ENCODE peak calls at places on chromosomes 4 and X, in five cellular contexts. One of them, this sample, is unnamed.
A peak's percentile ranks its signal among the peaks of the same experiment; 100 is the strongest.

GRCh38 chr4:85005865-85006377 is 39.4 kb upstream of the WDFY3 start:
- DNase-seq in tibial artery: no peak
- DNase-seq in astrocyte of the cerebellum: peak; percentile 79
- DNase-seq in left ventricle myocardium inferior: no peak
- DNase-seq in fibroblast of mammary gland: peak; percentile 94
- DNase-seq in this sample: peak; percentile 75

GRCh38 chrX:40003982-40004535 is 93.7 kb downstream of the BCOR start:
- DNase-seq in fibroblast of mammary gland: no peak
- DNase-seq in tibial artery: no peak
- DNase-seq in astrocyte of the cerebellum: no peak
- DNase-seq in left ventricle myocardium inferior: no peak
- DNase-seq in this sample: no peak

GRCh38 chr4:82984459-82984858 is 26.2 kb downstream of the LIN54 start:
- DNase-seq in fibroblast of mammary gland: peak; percentile 78
- DNase-seq in left ventricle myocardium inferior: no peak
- DNase-seq in astrocyte of the cerebellum: peak; percentile 47
- DNase-seq in tibial artery: no peak
- DNase-seq in this sample: peak; percentile 13

GRCh38 chr4:48290146-48290772 is 20.6 kb upstream of the TEC start:
- DNase-seq in tibial artery: no peak
- DNase-seq in left ventricle myocardium inferior: no peak
- DNase-seq in fibroblast of mammary gland: peak; percentile 42
- DNase-seq in astrocyte of the cerebellum: no peak
- DNase-seq in this sample: no peak

GRCh38 chr4:109359040-109359646 is 56.7 kb upstream of the COL25A1 start:
- DNase-seq in tibial artery: no peak
- DNase-seq in fibroblast of mammary gland: no peak
- DNase-seq in astrocyte of the cerebellum: no peak
- DNase-seq in left ventricle myocardium inferior: no peak
- DNase-seq in this sample: no peak

GRCh38 chr4:55768291-55768690 is 51.3 kb upstream of the EXOC1L start:
- DNase-seq in fibroblast of mammary gland: peak; percentile 92
- DNase-seq in astrocyte of the cerebellum: peak; percentile 49
- DNase-seq in left ventricle myocardium inferior: no peak
- DNase-seq in tibial artery: no peak
- DNase-seq in this sample: peak; percentile 94

GRCh38 chr4:104758574-104758973 is 263.9 kb upstream of the CXXC4 start:
- DNase-seq in left ventricle myocardium inferior: no peak
- DNase-seq in tibial artery: no peak
- DNase-seq in fibroblast of mammary gland: no peak
- DNase-seq in astrocyte of the cerebellum: no peak
- DNase-seq in this sample: no peak

GRCh38 chr4:24632011-24632410 is 47.7 kb upstream of the DHX15 start:
- DNase-seq in astrocyte of the cerebellum: no peak
- DNase-seq in tibial artery: no peak
- DNase-seq in left ventricle myocardium inferior: no peak
- DNase-seq in fibroblast of mammary gland: no peak
- DNase-seq in this sample: no peak

GRCh38 chr4:101019941-101020401 is 327.4 kb downstream of the PPP3CA start:
- DNase-seq in tibial artery: no peak
- DNase-seq in astrocyte of the cerebellum: no peak
- DNase-seq in fibroblast of mammary gland: no peak
- DNase-seq in left ventricle myocardium inferior: no peak
- DNase-seq in this sample: no peak

GRCh38 chr4:40586034-40586433 is 43.6 kb downstream of the RBM47 start:
- DNase-seq in astrocyte of the cerebellum: no peak
- DNase-seq in left ventricle myocardium inferior: no peak
- DNase-seq in tibial artery: no peak
- DNase-seq in fibroblast of mammary gland: peak; percentile 32
- DNase-seq in this sample: no peak

GRCh38 chr4:88177981-88178632 is 19.7 kb upstream of the ABCG2 start:
- DNase-seq in fibroblast of mammary gland: peak; percentile 65
- DNase-seq in tibial artery: no peak
- DNase-seq in left ventricle myocardium inferior: no peak
- DNase-seq in astrocyte of the cerebellum: peak; percentile 27
- DNase-seq in this sample: peak; percentile 35

GRCh38 chr4:164935363-164935762 is 42.1 kb downstream of the TRIM61 start:
- DNase-seq in left ventricle myocardium inferior: no peak
- DNase-seq in astrocyte of the cerebellum: no peak
- DNase-seq in fibroblast of mammary gland: no peak
- DNase-seq in tibial artery: no peak
- DNase-seq in this sample: no peak

GRCh38 chrX:347351-348117 is 28.9 kb upstream of the GTPBP6 start:
- DNase-seq in fibroblast of mammary gland: no peak
- DNase-seq in left ventricle myocardium inferior: peak; percentile 12
- DNase-seq in tibial artery: no peak
- DNase-seq in astrocyte of the cerebellum: no peak
- DNase-seq in this sample: no peak

GRCh38 chr4:44912980-44913379 is 186.6 kb upstream of the GNPDA2 start:
- DNase-seq in fibroblast of mammary gland: no peak
- DNase-seq in left ventricle myocardium inferior: no peak
- DNase-seq in tibial artery: no peak
- DNase-seq in astrocyte of the cerebellum: no peak
- DNase-seq in this sample: no peak

GRCh38 chr4:89279385-89279784 is 28.2 kb downstream of the GPRIN3 start:
- DNase-seq in fibroblast of mammary gland: no peak
- DNase-seq in tibial artery: no peak
- DNase-seq in left ventricle myocardium inferior: no peak
- DNase-seq in astrocyte of the cerebellum: no peak
- DNase-seq in this sample: no peak

GRCh38 chr4:7434766-7435150 is at the start of gene PSAPL1:
- DNase-seq in astrocyte of the cerebellum: no peak
- DNase-seq in fibroblast of mammary gland: peak; percentile 12
- DNase-seq in tibial artery: no peak
- DNase-seq in left ventricle myocardium inferior: peak; percentile 27
- DNase-seq in this sample: no peak

GRCh38 chrX:95484781-95485180 is 1199.9 kb upstream of the DIAPH2 start:
- DNase-seq in tibial artery: no peak
- DNase-seq in left ventricle myocardium inferior: no peak
- DNase-seq in fibroblast of mammary gland: no peak
- DNase-seq in astrocyte of the cerebellum: no peak
- DNase-seq in this sample: no peak

GRCh38 chr4:78684196-78685079 is 91.7 kb upstream of the BMP2K start:
- DNase-seq in left ventricle myocardium inferior: no peak
- DNase-seq in tibial artery: no peak
- DNase-seq in fibroblast of mammary gland: no peak
- DNase-seq in astrocyte of the cerebellum: no peak
- DNase-seq in this sample: no peak

GRCh38 chrX:13732246-13733067 is 2.0 kb downstream of the TRAPPC2 start:
- DNase-seq in astrocyte of the cerebellum: peak; percentile 41
- DNase-seq in left ventricle myocardium inferior: no peak
- DNase-seq in tibial artery: no peak
- DNase-seq in fibroblast of mammary gland: peak; percentile 59
- DNase-seq in this sample: no peak

GRCh38 chr4:37758226-37758625 is 68.3 kb upstream of the PGM2 start:
- DNase-seq in fibroblast of mammary gland: peak; percentile 83
- DNase-seq in astrocyte of the cerebellum: no peak
- DNase-seq in tibial artery: no peak
- DNase-seq in left ventricle myocardium inferior: no peak
- DNase-seq in this sample: peak; percentile 55

GRCh38 chr4:56641494-56642051 is 39.5 kb downstream of the HOPX start:
- DNase-seq in left ventricle myocardium inferior: no peak
- DNase-seq in astrocyte of the cerebellum: peak; percentile 81
- DNase-seq in fibroblast of mammary gland: peak; percentile 97
- DNase-seq in tibial artery: no peak
- DNase-seq in this sample: peak; percentile 84

GRCh38 chr4:33722254-33722653 is 2522.1 kb downstream of the ARAP2 start:
- DNase-seq in tibial artery: no peak
- DNase-seq in astrocyte of the cerebellum: peak; percentile 0
- DNase-seq in left ventricle myocardium inferior: no peak
- DNase-seq in fibroblast of mammary gland: peak; percentile 87
- DNase-seq in this sample: peak; percentile 67

GRCh38 chr4:49063670-49064069 is 77.6 kb downstream of the CWH43 start:
- DNase-seq in tibial artery: no peak
- DNase-seq in left ventricle myocardium inferior: no peak
- DNase-seq in astrocyte of the cerebellum: no peak
- DNase-seq in fibroblast of mammary gland: peak; percentile 1
- DNase-seq in this sample: no peak

GRCh38 chrX:71095033-71095432 is 618 bp upstream of the FOXO4 start:
- DNase-seq in tibial artery: no peak
- DNase-seq in left ventricle myocardium inferior: no peak
- DNase-seq in fibroblast of mammary gland: no peak
- DNase-seq in astrocyte of the cerebellum: no peak
- DNase-seq in this sample: no peak

GRCh38 chrX:103879339-103879738 is 47.3 kb upstream of the RAB9B start:
- DNase-seq in tibial artery: no peak
- DNase-seq in astrocyte of the cerebellum: no peak
- DNase-seq in left ventricle myocardium inferior: no peak
- DNase-seq in fibroblast of mammary gland: peak; percentile 45
- DNase-seq in this sample: no peak

GRCh38 chr4:168509786-168510185 is 12.9 kb downstream of the PALLD start:
- DNase-seq in astrocyte of the cerebellum: no peak
- DNase-seq in fibroblast of mammary gland: peak; percentile 94
- DNase-seq in tibial artery: no peak
- DNase-seq in left ventricle myocardium inferior: no peak
- DNase-seq in this sample: peak; percentile 67

GRCh38 chrX:145816607-145817298 is 876 bp upstream of the SLITRK2 start:
- DNase-seq in tibial artery: no peak
- DNase-seq in fibroblast of mammary gland: no peak
- DNase-seq in astrocyte of the cerebellum: no peak
- DNase-seq in left ventricle myocardium inferior: no peak
- DNase-seq in this sample: no peak
- H3K4me3 ChIP-seq in tibial artery: no peak overlapping the region
- H3K4me3 ChIP-seq in fibroblast of mammary gland: no peak overlapping the region
- H3K4me3 ChIP-seq in astrocyte of the cerebellum: peak overlapping the region; percentile 32
- H3K4me3 ChIP-seq in left ventricle myocardium inferior: peak overlapping the region; percentile 52
- H3K4me3 ChIP-seq in this sample: no peak overlapping the region

DNA sequence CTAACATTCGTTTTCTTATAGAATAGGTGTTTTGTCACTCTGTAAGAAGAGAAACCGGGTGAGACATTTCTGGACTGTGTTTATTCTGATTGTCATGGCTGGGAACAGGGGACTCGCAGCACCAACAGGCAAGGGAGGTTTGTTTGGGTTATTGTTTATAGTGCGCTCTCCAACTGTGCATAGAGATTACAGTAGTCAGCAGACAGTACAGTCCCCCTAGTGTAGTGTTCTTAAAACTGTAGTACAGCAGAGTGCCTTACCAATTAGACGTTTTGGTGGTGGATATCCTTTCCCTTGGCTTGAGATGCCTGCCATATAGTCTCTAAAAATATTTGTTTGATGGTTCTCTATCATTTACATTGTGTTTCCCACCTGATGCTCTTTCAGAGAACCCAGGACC is 782 bp upstream of the RNF150 start:
- DNase-seq in astrocyte of the cerebellum: no peak
- DNase-seq in fibroblast of mammary gland: no peak
- DNase-seq in tibial artery: no peak
- DNase-seq in left ventricle myocardium inferior: no peak
- DNase-seq in this sample: no peak
- H3K4me3 ChIP-seq in astrocyte of the cerebellum: no peak overlapping the region
- H3K4me3 ChIP-seq in fibroblast of mammary gland: no peak overlapping the region
- H3K4me3 ChIP-seq in tibial artery: no peak overlapping the region
- H3K4me3 ChIP-seq in left ventricle myocardium inferior: peak overlapping the region; percentile 94
- H3K4me3 ChIP-seq in this sample: no peak overlapping the region

GRCh38 chrX:154397888-154398667 is at the start of gene RPL10:
- DNase-seq in left ventricle myocardium inferior: peak; percentile 93
- DNase-seq in fibroblast of mammary gland: peak; percentile 96
- DNase-seq in tibial artery: peak; percentile 98
- DNase-seq in astrocyte of the cerebellum: peak; percentile 91
- DNase-seq in this sample: peak; percentile 90

GRCh38 chrX:154399527-154400368 is 1.6 kb downstream of the RPL10 start:
- DNase-seq in astrocyte of the cerebellum: no peak
- DNase-seq in fibroblast of mammary gland: no peak
- DNase-seq in tibial artery: no peak
- DNase-seq in left ventricle myocardium inferior: no peak
- DNase-seq in this sample: no peak

GRCh38 chrX:154401045-154401799 is 3.0 kb downstream of the RPL10 start:
- DNase-seq in tibial artery: no peak
- DNase-seq in astrocyte of the cerebellum: no peak
- DNase-seq in fibroblast of mammary gland: peak; percentile 45
- DNase-seq in left ventricle myocardium inferior: no peak
- DNase-seq in this sample: no peak

GRCh38 chrX:154396948-154397887 is 959 bp upstream of the RPL10 start:
- DNase-seq in fibroblast of mammary gland: peak; percentile 64
- DNase-seq in tibial artery: peak; percentile 87
- DNase-seq in left ventricle myocardium inferior: peak; percentile 81
- DNase-seq in astrocyte of the cerebellum: no peak
- DNase-seq in this sample: no peak

DNA sequence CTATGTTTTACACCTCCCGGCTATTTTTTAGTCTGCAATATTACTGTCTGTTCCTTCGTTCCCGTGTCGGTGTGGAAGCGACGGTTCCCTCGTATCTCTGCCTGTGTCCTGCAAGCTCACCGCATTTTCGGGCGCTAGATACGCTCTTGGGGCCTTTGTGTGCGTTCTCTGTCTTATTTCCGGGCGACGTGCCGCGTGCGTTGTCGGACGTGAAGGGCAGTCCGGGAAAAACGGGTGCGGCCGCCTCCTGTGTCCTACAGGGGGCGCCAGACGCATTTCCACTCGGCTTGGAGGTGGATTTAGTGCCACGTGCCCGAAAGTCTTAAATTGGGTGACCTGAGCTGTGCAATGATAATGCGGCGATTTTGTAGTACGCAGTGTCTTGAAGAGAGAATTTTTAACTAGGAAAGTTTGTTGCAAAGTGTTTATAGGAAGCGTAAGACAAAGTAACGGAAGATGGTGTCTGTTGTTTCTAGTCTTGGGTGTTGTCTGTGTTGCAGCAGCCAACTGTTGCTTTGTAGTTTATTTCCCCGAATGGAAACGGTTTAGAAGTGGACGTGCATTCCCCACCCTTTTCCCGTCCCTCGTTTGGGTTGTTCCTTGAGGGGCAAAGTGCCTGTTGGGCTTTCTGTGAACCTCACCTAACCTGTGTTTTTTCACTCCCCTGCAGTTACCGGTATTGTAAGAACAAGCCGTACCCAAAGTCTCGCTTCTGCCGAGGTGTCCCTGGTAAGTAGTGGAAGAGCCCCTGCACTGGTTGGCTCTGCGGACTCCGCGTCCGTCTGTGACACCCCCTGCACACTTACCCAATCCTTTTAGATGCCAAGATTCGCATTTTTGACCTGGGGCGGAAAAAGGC is 720 bp downstream of the RPL10 start:
- DNase-seq in left ventricle myocardium inferior: peak; percentile 87
- DNase-seq in fibroblast of mammary gland: peak; percentile 74
- DNase-seq in astrocyte of the cerebellum: peak; percentile 69
- DNase-seq in tibial artery: peak; percentile 93
- DNase-seq in this sample: no peak
- H3K4me3 ChIP-seq in left ventricle myocardium inferior: peak overlapping the region; percentile 85
- H3K4me3 ChIP-seq in fibroblast of mammary gland: peak overlapping the region; percentile 87
- H3K4me3 ChIP-seq in astrocyte of the cerebellum: peak overlapping the region; percentile 88
- H3K4me3 ChIP-seq in tibial artery: peak overlapping the region; percentile 87
- H3K4me3 ChIP-seq in this sample: peak overlapping the region; percentile 70

DNA sequence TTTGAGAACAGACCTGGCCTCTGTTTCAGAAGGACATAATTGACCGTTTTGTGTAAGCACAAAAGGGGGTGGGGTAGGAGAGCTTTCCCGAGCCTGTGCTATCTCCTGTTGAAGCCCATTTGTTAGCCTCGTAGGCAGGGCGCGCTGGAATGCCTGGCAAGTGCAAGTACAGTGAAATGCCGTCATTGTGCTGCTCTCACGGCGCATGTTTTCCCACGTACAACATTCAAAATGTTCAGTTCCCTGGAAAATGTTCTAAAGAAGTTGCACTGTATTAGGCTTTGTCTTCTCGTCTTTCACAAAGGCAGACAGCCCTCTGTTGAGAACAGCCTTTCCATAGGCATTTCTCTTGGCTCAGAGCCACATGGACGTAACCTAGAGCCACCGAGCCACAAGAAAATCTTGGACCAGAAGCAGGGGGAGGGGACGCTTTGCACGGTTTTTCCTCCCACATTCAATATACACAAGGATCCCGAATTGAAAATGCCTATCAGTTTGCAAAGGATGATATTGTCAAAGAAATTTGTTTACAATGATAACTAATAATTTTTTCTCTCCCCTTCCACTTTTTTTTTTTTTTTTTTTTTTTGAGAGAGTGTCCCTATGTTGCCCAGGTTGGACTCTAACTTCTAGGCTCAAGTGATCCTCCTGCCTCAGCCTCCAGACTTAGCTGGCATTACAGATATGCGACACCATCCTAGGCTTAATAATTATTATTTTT is 54.6 kb upstream of the RAPGEF2 start:
- DNase-seq in left ventricle myocardium inferior: peak; percentile 69
- DNase-seq in astrocyte of the cerebellum: peak; percentile 78
- DNase-seq in fibroblast of mammary gland: peak; percentile 72
- DNase-seq in tibial artery: peak; percentile 69
- DNase-seq in this sample: peak; percentile 53
- H3K4me3 ChIP-seq in left ventricle myocardium inferior: peak overlapping the region; percentile 63
- H3K4me3 ChIP-seq in astrocyte of the cerebellum: peak overlapping the region; percentile 26
- H3K4me3 ChIP-seq in fibroblast of mammary gland: peak overlapping the region; percentile 38
- H3K4me3 ChIP-seq in tibial artery: peak overlapping the region; percentile 27
- H3K4me3 ChIP-seq in this sample: peak overlapping the region; percentile 23

This sample was measured in skeletal muscle cell.